ENCODE peak calls at places on chromosomes 5 and 9, in eight cellular contexts. W, Q, G, R, D, H, Y and A are unnamed samples.

GRCh38 chr5:151023651-151024050 is 3.3 kb downstream of the GPX3 start:
- DNase-seq in H (no peak), D (no peak), Y (no peak), R (no peak), W (no peak), Q (no peak), G (peak), A (no peak)

GRCh38 chr5:25330721-25331120 is 685.9 kb upstream of the CDH10 start:
- DNase-seq in Y (no peak), R (no peak), D (no peak), W (no peak), Q (no peak), G (no peak), H (no peak), A (no peak)

GRCh38 chr9:76323481-76323880 is 70.7 kb downstream of the RFK start:
- DNase-seq in W (no peak), G (no peak), Q (no peak), H (no peak), D (no peak), Y (no peak), R (no peak), A (no peak)

GRCh38 chr5:180135128-180135955 is 63.8 kb upstream of the RNF130 start:
- DNase-seq in Q (peak), H (no peak), Y (no peak), G (peak), W (no peak), D (no peak), R (peak), A (no peak)

GRCh38 chr5:116554764-116555163 is 19.9 kb downstream of the SEMA6A start:
- DNase-seq in W (no peak), R (no peak), Y (no peak), D (no peak), Q (no peak), G (no peak), H (no peak), A (no peak)

GRCh38 chr5:127865273-127865672 is 162.1 kb downstream of the CCDC192 start:
- DNase-seq in Y (no peak), D (no peak), R (no peak), W (no peak), Q (no peak), G (no peak), H (no peak), A (no peak)

GRCh38 chr9:118170032-118170955 is 466.1 kb downstream of the TLR4 start:
- DNase-seq in G (peak), D (peak), Q (peak), Y (peak), H (no peak), W (peak), R (peak), A (no peak)

GRCh38 chr9:103789686-103790085 is 304.4 kb upstream of the SMC2 start:
- DNase-seq in W (no peak), D (no peak), Q (peak), G (peak), Y (peak), R (no peak), H (no peak), A (no peak)

GRCh38 chr5:151155149-151155776 is 2.3 kb downstream of the ANXA6 start:
- DNase-seq in Q (no peak), H (peak), D (no peak), Y (no peak), G (peak), R (no peak), W (no peak), A (peak)

GRCh38 chr5:181184845-181185216 is 20.2 kb downstream of the TRIM7 start:
- DNase-seq in W (no peak), H (no peak), R (no peak), G (no peak), Q (no peak), D (no peak), Y (no peak), A (no peak)

GRCh38 chr5:125331987-125332628 is 585.7 kb upstream of the ZNF608 start:
- DNase-seq in H (no peak), Q (no peak), D (no peak), R (no peak), G (no peak), W (no peak), Y (no peak), A (no peak)

GRCh38 chr5:42888771-42889170 is 77.1 kb upstream of the SELENOP start:
- DNase-seq in H (no peak), Y (no peak), D (no peak), W (no peak), Q (no peak), R (no peak), G (no peak), A (no peak)

GRCh38 chr9:93819905-93820304 is 135.2 kb downstream of the BARX1 start:
- DNase-seq in D (no peak), Q (no peak), W (no peak), Y (no peak), H (no peak), G (no peak), R (no peak), A (no peak)

GRCh38 chr9:14302405-14302804 is 11.5 kb downstream of the NFIB start:
- DNase-seq in Y (no peak), G (no peak), D (no peak), H (no peak), R (no peak), W (no peak), Q (no peak), A (no peak)

GRCh38 chr5:173016621-173017046 is 33.1 kb downstream of the ATP6V0E1 start:
- DNase-seq in R (peak), Y (peak), G (peak), D (no peak), Q (peak), H (no peak), W (no peak), A (no peak)

GRCh38 chr9:880725-881124 is 39.2 kb downstream of the DMRT1 start:
- DNase-seq in W (no peak), H (no peak), G (no peak), D (no peak), Q (no peak), R (no peak), Y (no peak), A (no peak)

GRCh38 chr5:40654377-40655006 is 25.2 kb upstream of the PTGER4 start:
- DNase-seq in W (no peak), Q (no peak), Y (no peak), R (no peak), D (no peak), H (no peak), G (no peak), A (no peak)